ENCODE peak calls at places on chromosomes 7 and 10, in five cellular contexts. B, F, Z, G and K are unnamed samples.

GRCh38 chr7:42869131-42870020 is 42.5 kb downstream of the C7orf25 start:
- DNase-seq in B (no peak), F (no peak), Z (no peak), G (no peak), K (no peak)

GRCh38 chr7:142345817-142346216 is 88.0 kb upstream of the PRSS58 start:
- DNase-seq in G (no peak), F (no peak), B (no peak), Z (no peak), K (no peak)

GRCh38 chr7:105399043-105399725 is 10.5 kb upstream of the SRPK2 start:
- DNase-seq in F (peak), Z (no peak), G (no peak), B (peak), K (peak)

GRCh38 chr7:67438174-67438837 is 441.7 kb downstream of the TYW1 start:
- DNase-seq in G (no peak), F (no peak), Z (no peak), B (no peak), K (no peak)

GRCh38 chr7:42285383-42285824 is 48.4 kb upstream of the GLI3 start:
- DNase-seq in F (no peak), Z (no peak), B (peak), G (no peak), K (no peak)

GRCh38 chr10:85612378-85612775 is 754.2 kb downstream of the GRID1 start:
- DNase-seq in B (no peak), G (no peak), F (no peak), Z (no peak), K (no peak)

GRCh38 chr7:75887669-75888369 is 9.0 kb downstream of the RHBDD2 start:
- DNase-seq in G (no peak), F (no peak), B (no peak), Z (no peak), K (no peak)

GRCh38 chr7:27177795-27178320 is 3.7 kb upstream of the HOXA10 start:
- DNase-seq in F (no peak), G (no peak), B (no peak), Z (no peak), K (peak)

GRCh38 chr7:128403676-128404075 is 6.1 kb downstream of the IMPDH1 start:
- DNase-seq in G (no peak), B (no peak), F (no peak), Z (no peak), K (no peak)

GRCh38 chr7:137873524-137873923 is 26.8 kb upstream of the DGKI start:
- DNase-seq in Z (no peak), F (peak), G (no peak), B (peak), K (no peak)

GRCh38 chr7:44607141-44608068 is 978 bp downstream of the OGDH start:
- DNase-seq in G (no peak), Z (no peak), B (no peak), F (no peak), K (no peak)

GRCh38 chr10:74586088-74586585 is 240.3 kb upstream of the KAT6B start:
- DNase-seq in G (peak), Z (no peak), B (no peak), F (no peak), K (peak)

GRCh38 chr10:133169173-133169947 is 9.3 kb downstream of the KNDC1 start:
- DNase-seq in B (no peak), Z (no peak), F (no peak), G (no peak), K (no peak)

GRCh38 chr7:50657341-50657873 is 92.2 kb upstream of the DDC start:
- DNase-seq in B (peak), F (peak), G (no peak), Z (no peak), K (peak)

GRCh38 chr10:88289342-88289741 is 293.8 kb downstream of the RNLS start:
- DNase-seq in G (no peak), Z (no peak), B (peak), F (no peak), K (peak)

GRCh38 chr7:2720024-2720423 is 32.0 kb downstream of the AMZ1 start:
- DNase-seq in Z (no peak), B (no peak), G (no peak), F (no peak), K (no peak)

GRCh38 chr10:50679149-50679548 is 55.4 kb upstream of the SGMS1 start:
- DNase-seq in F (no peak), G (no peak), Z (no peak), B (no peak), K (no peak)

GRCh38 chr7:2443491-2443890 is 32.7 kb downstream of the GRIFIN start:
- DNase-seq in B (no peak), Z (no peak), G (no peak), F (no peak), K (no peak)

GRCh38 chr7:657565-658119 is 68.9 kb upstream of the DNAAF5 start:
- DNase-seq in G (peak), F (peak), Z (no peak), B (peak), K (no peak)

GRCh38 chr10:49649294-49649693 is 30.2 kb upstream of the C10orf53 start:
- DNase-seq in G (no peak), F (peak), B (no peak), Z (no peak), K (no peak)

GRCh38 chr10:82278401-82279182 is 403.6 kb downstream of the NRG3 start:
- DNase-seq in F (no peak), B (no peak), Z (no peak), G (no peak), K (no peak)

GRCh38 chr7:143003393-143004051 is 23.4 kb downstream of the OR9A2 start:
- DNase-seq in F (peak), Z (no peak), G (no peak), B (peak), K (peak)

GRCh38 chr10:62979921-62980320 is 153.2 kb upstream of the NRBF2 start:
- DNase-seq in G (no peak), Z (no peak), B (no peak), F (no peak), K (no peak)